ENCODE peak calls at places on chromosomes 1 and 21, in ten cellular contexts. V is brain microvascular endothelial cell, K is colonic mucosa, E is pancreas, Z is GM23338, T is HCT116, X is endodermal cell, C is PC-9, Y is osteoblast, R is psoas muscle. I is an unnamed sample.

GRCh38 chr1:205965039-205965630 is 21.9 kb upstream of the SLC26A9 start:
- DNase-seq in V (no peak), K (no peak), E (no peak), Z (no peak), T (no peak), X (no peak), C (no peak), Y (no peak), R (peak; percentile 20), I (no peak)

GRCh38 chr1:53740621-53741105 is 1.7 kb upstream of the GLIS1 start:
- DNase-seq in V (peak; percentile 77), K (no peak), E (no peak), Z (no peak), T (no peak), X (no peak), C (no peak), Y (peak; percentile 94), R (no peak), I (no peak)

GRCh38 chr1:113545210-113545609 is 154.9 kb downstream of the MAGI3 start:
- DNase-seq in V (no peak), K (no peak), E (no peak), Z (no peak), T (no peak), X (no peak), C (no peak), Y (no peak), R (no peak), I (no peak)

GRCh38 chr1:16088996-16089395 is 15.5 kb upstream of the FAM131C start:
- DNase-seq in V (peak; percentile 83), K (no peak), E (no peak), Z (no peak), T (no peak), X (peak; percentile 54), C (peak; percentile 97), Y (peak; percentile 96), R (no peak), I (no peak)

GRCh38 chr1:231683439-231684165 is 57.0 kb downstream of the DISC1 start:
- DNase-seq in V (peak; percentile 14), K (no peak), E (no peak), Z (no peak), T (no peak), X (no peak), C (no peak), Y (no peak), R (no peak), I (no peak)

GRCh38 chr1:230031131-230031530 is 35.9 kb upstream of the GALNT2 start:
- DNase-seq in V (peak; percentile 12), K (no peak), E (no peak), Z (no peak), T (no peak), X (no peak), C (peak; percentile 54), Y (no peak), R (no peak), I (no peak)

GRCh38 chr1:76073471-76073870 is 1.1 kb upstream of the ST6GALNAC3 start:
- DNase-seq in V (peak; percentile 85), K (no peak), E (no peak), Z (peak; percentile 44), T (no peak), X (peak; percentile 49), C (no peak), Y (peak; percentile 67), R (no peak), I (no peak)

GRCh38 chr1:99327357-99327756 is 63.1 kb downstream of the PLPPR4 start:
- DNase-seq in V (no peak), K (no peak), E (no peak), Z (peak; percentile 83), T (no peak), X (no peak), C (peak; percentile 87), Y (no peak), R (no peak), I (no peak)

GRCh38 chr1:27423701-27424100 is 31.3 kb downstream of the GPR3 start:
- DNase-seq in V (no peak), K (no peak), E (no peak), Z (no peak), T (no peak), X (no peak), C (no peak), Y (no peak), R (no peak), I (no peak)

GRCh38 chr1:225378880-225379279 is 49.0 kb downstream of the LBR start:
- DNase-seq in V (peak; percentile 54), K (no peak), E (no peak), Z (peak; percentile 96), T (no peak), X (peak; percentile 95), C (no peak), Y (no peak), R (no peak), I (no peak)

DNA sequence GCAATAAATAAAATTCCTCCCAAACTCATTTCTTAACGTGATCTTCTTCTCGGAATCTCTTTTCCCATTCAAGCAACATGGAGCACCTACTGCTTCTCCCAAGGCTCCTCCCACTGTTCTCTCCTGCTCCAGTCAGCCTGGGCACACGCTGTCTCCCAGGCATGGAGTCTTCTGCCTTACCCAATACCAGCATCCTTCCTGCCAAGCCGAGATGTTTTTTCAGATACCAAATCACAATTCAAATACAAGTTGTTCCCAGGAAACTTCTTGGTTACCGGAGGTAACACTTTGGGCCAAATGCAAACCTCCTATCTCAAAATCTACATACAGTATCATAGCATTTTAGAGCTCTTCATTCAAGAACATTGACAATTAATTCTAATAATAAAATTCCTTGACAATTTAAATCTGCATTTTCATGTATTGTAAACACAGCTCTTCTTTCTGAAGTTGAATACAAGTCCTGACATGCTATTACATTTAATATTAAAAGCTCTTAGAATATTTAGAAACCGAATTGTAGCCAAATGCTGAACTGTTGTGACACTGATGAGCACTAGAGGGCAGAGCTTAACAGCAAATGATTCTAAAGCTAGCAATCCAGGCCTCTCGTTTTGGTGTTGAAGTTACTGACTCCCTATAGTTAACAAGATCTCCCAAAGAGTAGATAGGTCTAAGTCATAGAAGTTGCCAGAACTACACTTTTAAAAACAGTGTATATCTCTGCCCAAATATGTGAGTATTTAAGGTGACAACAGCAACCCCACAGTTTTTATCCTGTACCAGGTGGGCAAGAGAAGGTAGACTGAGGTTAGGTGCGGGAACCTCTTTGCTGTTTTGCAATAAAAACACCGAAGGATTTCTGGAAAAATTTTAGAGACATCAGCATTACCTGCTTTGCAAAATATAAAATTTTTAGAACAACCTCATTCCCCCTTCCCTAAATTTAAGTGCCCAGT is 52.3 kb downstream of the BCAR3 start:
- DNase-seq in V (peak; percentile 72), K (peak; percentile 62), E (no peak), Z (peak; percentile 90), T (peak; percentile 59), X (no peak), C (peak; percentile 74), Y (no peak), R (no peak), I (no peak)
- H3K36me3 ChIP-seq in V (no peaks in the 10 kb centered on the region), K (no peaks in the 10 kb centered on the region), E (no peaks in the 10 kb centered on the region), Z (no peaks in the 10 kb centered on the region), T (no peaks in the 10 kb centered on the region), X (peaks cover 48% of the 10 kb centered on the region), C (peaks cover 79% of the 10 kb centered on the region), Y (peaks cover 13% of the 10 kb centered on the region), R (no peaks in the 10 kb centered on the region), I (no peaks in the 10 kb centered on the region)

DNA sequence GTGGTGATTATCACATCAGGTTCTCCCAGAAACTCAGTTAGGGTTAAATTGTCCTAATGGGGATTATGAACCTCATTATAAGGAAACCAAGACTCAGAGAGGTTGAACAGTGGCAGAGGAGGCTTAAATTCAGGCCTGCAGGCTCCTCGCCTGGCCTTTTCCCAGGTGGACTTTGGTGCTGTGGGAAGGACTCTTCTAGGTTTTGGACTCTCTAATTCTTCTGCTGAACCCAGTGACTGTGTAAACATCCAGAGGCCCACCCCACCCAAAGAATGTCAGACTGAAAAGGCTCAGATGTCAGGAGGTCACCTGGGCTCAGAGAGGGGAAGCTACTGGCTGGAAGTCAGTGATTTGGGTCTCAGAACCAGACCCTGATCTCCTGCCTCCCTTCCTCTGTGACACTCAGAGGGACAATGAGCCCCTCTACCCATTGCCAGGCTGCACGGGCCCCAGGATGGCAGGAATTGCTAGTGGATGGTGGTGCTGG is 2.5 kb downstream of the ZNF362 start:
- DNase-seq in V (no peak), K (peak; percentile 29), E (no peak), Z (no peak), T (no peak), X (no peak), C (no peak), Y (peak; percentile 77), R (no peak), I (no peak)
- H3K27ac ChIP-seq in V (no peak overlapping the region), K (no peak overlapping the region), E (no peak overlapping the region), Z (no peak overlapping the region), T (no peak overlapping the region), X (no peak overlapping the region), C (no peak overlapping the region), Y (no peak overlapping the region), R (no peak overlapping the region), I (no peak overlapping the region)

GRCh38 chr21:41857771-41858300 is 21.3 kb downstream of the PRDM15 start:
- DNase-seq in V (no peak), K (no peak), E (no peak), Z (no peak), T (no peak), X (no peak), C (no peak), Y (peak; percentile 57), R (no peak), I (no peak)
- H3K36me3 ChIP-seq in V (peaks cover 12% of the 10 kb centered on the region), K (no peaks in the 10 kb centered on the region), E (peaks cover 8% of the 10 kb centered on the region), Z (no peaks in the 10 kb centered on the region), T (no peaks in the 10 kb centered on the region), X (peaks cover 29% of the 10 kb centered on the region), C (no peaks in the 10 kb centered on the region), Y (peaks cover 32% of the 10 kb centered on the region), R (no peaks in the 10 kb centered on the region), I (peaks cover 32% of the 10 kb centered on the region)

DNA sequence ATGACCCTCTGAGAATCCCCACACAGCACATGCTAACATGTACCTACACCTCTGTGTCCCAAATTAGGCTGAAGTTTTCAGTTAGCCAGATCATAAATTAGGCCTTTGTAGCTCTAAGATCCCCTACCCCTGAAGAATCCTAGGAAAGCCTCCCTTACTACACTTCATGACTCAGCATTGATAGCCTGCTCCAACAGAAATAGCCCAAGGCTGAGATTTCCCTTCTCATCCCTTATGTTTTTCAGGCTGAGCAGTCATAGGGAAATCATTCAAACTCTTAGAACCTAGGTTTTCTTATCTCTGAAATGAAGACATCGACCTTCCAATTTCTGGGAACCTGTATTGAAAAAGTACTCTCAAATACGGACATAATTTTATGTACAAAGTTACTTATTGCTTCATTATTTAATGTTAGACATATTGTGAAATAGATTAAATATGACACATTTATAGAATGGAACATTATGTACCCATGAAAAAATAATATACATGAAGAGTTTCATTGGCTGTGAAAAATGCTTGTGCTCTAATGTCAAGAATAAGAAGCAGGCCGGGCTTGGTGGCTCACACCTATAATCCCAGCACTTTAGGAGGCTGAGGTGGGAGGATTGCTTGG is 122.4 kb upstream of the UBE2U start:
- DNase-seq in V (no peak), K (no peak), E (no peak), Z (no peak), T (no peak), X (no peak), C (no peak), Y (peak; percentile 36), R (no peak), I (no peak)
- H3K27ac ChIP-seq in V (no peak overlapping the region), K (no peak overlapping the region), E (no peak overlapping the region), Z (no peak overlapping the region), T (no peak overlapping the region), X (no peak overlapping the region), C (peak overlapping the region; percentile 3), Y (peak overlapping the region; percentile 2), R (no peak overlapping the region), I (no peak overlapping the region)